ENCODE peak calls at places on chromosomes 5 and 9, in ten cellular contexts. One of them, this sample, is unnamed.
A peak's percentile ranks its signal among the peaks of the same experiment; 100 is the strongest.

GRCh38 chr9:129907196-129907595 is 71.9 kb downstream of the USP20 start:
- DNase-seq in adrenal gland: no peak
- DNase-seq in PC-3: no peak
- DNase-seq in GM23248: no peak
- DNase-seq in tibial nerve: no peak
- DNase-seq in uterus: no peak
- DNase-seq in upper lobe of right lung: no peak
- DNase-seq in CD8-positive, alpha-beta T cell: no peak
- DNase-seq in body of pancreas: no peak
- DNase-seq in adipocyte: no peak
- DNase-seq in this sample: no peak

GRCh38 chr5:174223355-174223754 is 177.8 kb downstream of the NSG2 start:
- DNase-seq in GM23248: no peak
- DNase-seq in tibial nerve: no peak
- DNase-seq in body of pancreas: no peak
- DNase-seq in uterus: no peak
- DNase-seq in adipocyte: no peak
- DNase-seq in CD8-positive, alpha-beta T cell: no peak
- DNase-seq in adrenal gland: no peak
- DNase-seq in PC-3: no peak
- DNase-seq in upper lobe of right lung: no peak
- DNase-seq in this sample: no peak

GRCh38 chr5:175655411-175655810 is 2.5 kb upstream of the HRH2 start:
- DNase-seq in adipocyte: no peak
- DNase-seq in tibial nerve: no peak
- DNase-seq in CD8-positive, alpha-beta T cell: no peak
- DNase-seq in GM23248: no peak
- DNase-seq in uterus: no peak
- DNase-seq in upper lobe of right lung: no peak
- DNase-seq in adrenal gland: no peak
- DNase-seq in PC-3: no peak
- DNase-seq in body of pancreas: no peak
- DNase-seq in this sample: no peak

GRCh38 chr9:88460583-88461332 is 72.5 kb downstream of the SPIN1 start:
- DNase-seq in adrenal gland: no peak
- DNase-seq in tibial nerve: no peak
- DNase-seq in GM23248: peak; percentile 37
- DNase-seq in PC-3: peak; percentile 53
- DNase-seq in upper lobe of right lung: no peak
- DNase-seq in body of pancreas: no peak
- DNase-seq in adipocyte: no peak
- DNase-seq in CD8-positive, alpha-beta T cell: no peak
- DNase-seq in uterus: no peak
- DNase-seq in this sample: no peak

GRCh38 chr5:79753863-79754645 is 64.4 kb downstream of the CMYA5 start:
- DNase-seq in tibial nerve: no peak
- DNase-seq in PC-3: no peak
- DNase-seq in adipocyte: no peak
- DNase-seq in body of pancreas: no peak
- DNase-seq in GM23248: no peak
- DNase-seq in adrenal gland: no peak
- DNase-seq in upper lobe of right lung: no peak
- DNase-seq in CD8-positive, alpha-beta T cell: no peak
- DNase-seq in uterus: no peak
- DNase-seq in this sample: no peak

GRCh38 chr9:109504689-109505088 is 6.6 kb upstream of the PTPN3 start:
- DNase-seq in GM23248: no peak
- DNase-seq in adipocyte: no peak
- DNase-seq in uterus: no peak
- DNase-seq in adrenal gland: no peak
- DNase-seq in PC-3: no peak
- DNase-seq in upper lobe of right lung: no peak
- DNase-seq in tibial nerve: no peak
- DNase-seq in body of pancreas: no peak
- DNase-seq in CD8-positive, alpha-beta T cell: no peak
- DNase-seq in this sample: no peak

GRCh38 chr9:114487607-114488300 is 17.5 kb downstream of the WHRN start:
- DNase-seq in adipocyte: peak; percentile 83
- DNase-seq in GM23248: peak; percentile 74
- DNase-seq in uterus: peak; percentile 58
- DNase-seq in tibial nerve: no peak
- DNase-seq in adrenal gland: peak; percentile 80
- DNase-seq in upper lobe of right lung: no peak
- DNase-seq in CD8-positive, alpha-beta T cell: peak; percentile 44
- DNase-seq in PC-3: peak; percentile 82
- DNase-seq in body of pancreas: peak; percentile 69
- DNase-seq in this sample: peak; percentile 58

GRCh38 chr5:171573451-171574160 is 154.2 kb downstream of the FGF18 start:
- DNase-seq in uterus: no peak
- DNase-seq in GM23248: no peak
- DNase-seq in PC-3: no peak
- DNase-seq in adrenal gland: no peak
- DNase-seq in adipocyte: no peak
- DNase-seq in upper lobe of right lung: no peak
- DNase-seq in CD8-positive, alpha-beta T cell: no peak
- DNase-seq in tibial nerve: no peak
- DNase-seq in body of pancreas: no peak
- DNase-seq in this sample: no peak

GRCh38 chr5:81631124-81631523 is 119.8 kb downstream of the SSBP2 start:
- DNase-seq in body of pancreas: no peak
- DNase-seq in adrenal gland: no peak
- DNase-seq in upper lobe of right lung: no peak
- DNase-seq in tibial nerve: no peak
- DNase-seq in PC-3: no peak
- DNase-seq in GM23248: peak; percentile 9
- DNase-seq in CD8-positive, alpha-beta T cell: no peak
- DNase-seq in adipocyte: no peak
- DNase-seq in uterus: no peak
- DNase-seq in this sample: no peak

GRCh38 chr9:83537331-83538171 is 650 bp downstream of the FRMD3 start:
- DNase-seq in upper lobe of right lung: no peak
- DNase-seq in CD8-positive, alpha-beta T cell: no peak
- DNase-seq in body of pancreas: no peak
- DNase-seq in tibial nerve: no peak
- DNase-seq in GM23248: peak; percentile 27
- DNase-seq in adipocyte: peak; percentile 43
- DNase-seq in adrenal gland: peak; percentile 30
- DNase-seq in uterus: no peak
- DNase-seq in PC-3: no peak
- DNase-seq in this sample: no peak

GRCh38 chr5:140112685-140113179 is 1.2 kb upstream of the PURA start:
- DNase-seq in upper lobe of right lung: no peak
- DNase-seq in PC-3: no peak
- DNase-seq in body of pancreas: no peak
- DNase-seq in adipocyte: peak; percentile 39
- DNase-seq in adrenal gland: no peak
- DNase-seq in GM23248: peak; percentile 50
- DNase-seq in uterus: peak; percentile 18
- DNase-seq in CD8-positive, alpha-beta T cell: no peak
- DNase-seq in tibial nerve: no peak
- DNase-seq in this sample: no peak

GRCh38 chr9:14926941-14927624 is 16.9 kb upstream of the FREM1 start:
- DNase-seq in GM23248: no peak
- DNase-seq in CD8-positive, alpha-beta T cell: no peak
- DNase-seq in body of pancreas: no peak
- DNase-seq in uterus: no peak
- DNase-seq in adipocyte: no peak
- DNase-seq in tibial nerve: no peak
- DNase-seq in adrenal gland: no peak
- DNase-seq in upper lobe of right lung: no peak
- DNase-seq in PC-3: no peak
- DNase-seq in this sample: no peak

GRCh38 chr5:153081385-153081784 is 409.1 kb upstream of the GRIA1 start:
- DNase-seq in uterus: no peak
- DNase-seq in PC-3: peak; percentile 8
- DNase-seq in CD8-positive, alpha-beta T cell: no peak
- DNase-seq in body of pancreas: no peak
- DNase-seq in tibial nerve: no peak
- DNase-seq in adipocyte: no peak
- DNase-seq in adrenal gland: no peak
- DNase-seq in GM23248: no peak
- DNase-seq in upper lobe of right lung: no peak
- DNase-seq in this sample: no peak

GRCh38 chr9:133186736-133187135 is 22.3 kb downstream of the OBP2B start:
- DNase-seq in PC-3: no peak
- DNase-seq in adipocyte: no peak
- DNase-seq in uterus: no peak
- DNase-seq in upper lobe of right lung: peak; percentile 43
- DNase-seq in adrenal gland: no peak
- DNase-seq in body of pancreas: no peak
- DNase-seq in tibial nerve: no peak
- DNase-seq in CD8-positive, alpha-beta T cell: no peak
- DNase-seq in GM23248: no peak
- DNase-seq in this sample: no peak
- H3K4me1 ChIP-seq in PC-3: peaks cover 4% of the 10 kb centered on the region
- H3K4me1 ChIP-seq in adipocyte: no peaks in the 10 kb centered on the region
- H3K4me1 ChIP-seq in uterus: no peaks in the 10 kb centered on the region
- H3K4me1 ChIP-seq in upper lobe of right lung: peaks cover 5% of the 10 kb centered on the region
- H3K4me1 ChIP-seq in adrenal gland: no peaks in the 10 kb centered on the region
- H3K4me1 ChIP-seq in body of pancreas: no peaks in the 10 kb centered on the region
- H3K4me1 ChIP-seq in tibial nerve: peaks cover 12% of the 10 kb centered on the region
- H3K4me1 ChIP-seq in CD8-positive, alpha-beta T cell: peaks cover 8% of the 10 kb centered on the region
- H3K4me1 ChIP-seq in GM23248: no peaks in the 10 kb centered on the region
- H3K4me1 ChIP-seq in this sample: no peaks in the 10 kb centered on the region

GRCh38 chr9:137279741-137280477 is 2.4 kb downstream of the TOR4A start:
- DNase-seq in GM23248: no peak
- DNase-seq in body of pancreas: no peak
- DNase-seq in adipocyte: no peak
- DNase-seq in PC-3: no peak
- DNase-seq in upper lobe of right lung: peak; percentile 66
- DNase-seq in adrenal gland: no peak
- DNase-seq in uterus: no peak
- DNase-seq in CD8-positive, alpha-beta T cell: no peak
- DNase-seq in tibial nerve: no peak
- DNase-seq in this sample: no peak
- H3K4me1 ChIP-seq in GM23248: peaks cover 8% of the 10 kb centered on the region
- H3K4me1 ChIP-seq in body of pancreas: peaks cover 17% of the 10 kb centered on the region
- H3K4me1 ChIP-seq in adipocyte: peaks cover 23% of the 10 kb centered on the region
- H3K4me1 ChIP-seq in PC-3: peaks cover 17% of the 10 kb centered on the region
- H3K4me1 ChIP-seq in upper lobe of right lung: peaks cover 26% of the 10 kb centered on the region
- H3K4me1 ChIP-seq in adrenal gland: peaks cover 7% of the 10 kb centered on the region
- H3K4me1 ChIP-seq in uterus: no peaks in the 10 kb centered on the region
- H3K4me1 ChIP-seq in CD8-positive, alpha-beta T cell: peaks cover 17% of the 10 kb centered on the region
- H3K4me1 ChIP-seq in tibial nerve: peaks cover 49% of the 10 kb centered on the region
- H3K4me1 ChIP-seq in this sample: no peaks in the 10 kb centered on the region

GRCh38 chr9:133962341-133962740 is 29.8 kb downstream of the VAV2 start:
- DNase-seq in uterus: no peak
- DNase-seq in tibial nerve: no peak
- DNase-seq in CD8-positive, alpha-beta T cell: no peak
- DNase-seq in PC-3: no peak
- DNase-seq in body of pancreas: no peak
- DNase-seq in adrenal gland: no peak
- DNase-seq in upper lobe of right lung: no peak
- DNase-seq in GM23248: no peak
- DNase-seq in adipocyte: no peak
- DNase-seq in this sample: peak; percentile 29

GRCh38 chr9:133959171-133959570 is 33.0 kb downstream of the VAV2 start:
- DNase-seq in GM23248: no peak
- DNase-seq in tibial nerve: no peak
- DNase-seq in CD8-positive, alpha-beta T cell: no peak
- DNase-seq in adrenal gland: no peak
- DNase-seq in body of pancreas: no peak
- DNase-seq in adipocyte: no peak
- DNase-seq in upper lobe of right lung: no peak
- DNase-seq in PC-3: no peak
- DNase-seq in uterus: no peak
- DNase-seq in this sample: no peak

GRCh38 chr9:133959966-133960567 is 32.1 kb downstream of the VAV2 start:
- DNase-seq in PC-3: no peak
- DNase-seq in adipocyte: no peak
- DNase-seq in GM23248: no peak
- DNase-seq in upper lobe of right lung: no peak
- DNase-seq in uterus: no peak
- DNase-seq in adrenal gland: no peak
- DNase-seq in CD8-positive, alpha-beta T cell: no peak
- DNase-seq in tibial nerve: no peak
- DNase-seq in body of pancreas: no peak
- DNase-seq in this sample: peak; percentile 29

GRCh38 chr9:133961226-133962165 is 30.6 kb downstream of the VAV2 start:
- DNase-seq in adipocyte: no peak
- DNase-seq in CD8-positive, alpha-beta T cell: no peak
- DNase-seq in uterus: no peak
- DNase-seq in body of pancreas: peak; percentile 34
- DNase-seq in upper lobe of right lung: no peak
- DNase-seq in PC-3: no peak
- DNase-seq in GM23248: no peak
- DNase-seq in adrenal gland: no peak
- DNase-seq in tibial nerve: no peak
- DNase-seq in this sample: peak; percentile 60

GRCh38 chr9:133960568-133961129 is 31.5 kb downstream of the VAV2 start:
- DNase-seq in PC-3: no peak
- DNase-seq in body of pancreas: peak; percentile 70
- DNase-seq in adipocyte: no peak
- DNase-seq in GM23248: peak; percentile 46
- DNase-seq in CD8-positive, alpha-beta T cell: no peak
- DNase-seq in upper lobe of right lung: no peak
- DNase-seq in adrenal gland: peak; percentile 84
- DNase-seq in tibial nerve: no peak
- DNase-seq in uterus: no peak
- DNase-seq in this sample: peak; percentile 56
- H3K4me1 ChIP-seq in PC-3: no peaks in the 10 kb centered on the region
- H3K4me1 ChIP-seq in body of pancreas: peaks cover 72% of the 10 kb centered on the region
- H3K4me1 ChIP-seq in adipocyte: peaks cover 13% of the 10 kb centered on the region
- H3K4me1 ChIP-seq in GM23248: peaks cover 14% of the 10 kb centered on the region
- H3K4me1 ChIP-seq in CD8-positive, alpha-beta T cell: peaks cover 6% of the 10 kb centered on the region
- H3K4me1 ChIP-seq in upper lobe of right lung: peaks cover 53% of the 10 kb centered on the region
- H3K4me1 ChIP-seq in adrenal gland: peaks cover 48% of the 10 kb centered on the region
- H3K4me1 ChIP-seq in tibial nerve: peaks cover 70% of the 10 kb centered on the region
- H3K4me1 ChIP-seq in uterus: no peaks in the 10 kb centered on the region
- H3K4me1 ChIP-seq in this sample: no peaks in the 10 kb centered on the region

GRCh38 chr5:6719417-6719816 is 6.2 kb downstream of the TENT4A start:
- DNase-seq in PC-3: no peak
- DNase-seq in adrenal gland: no peak
- DNase-seq in GM23248: no peak
- DNase-seq in body of pancreas: no peak
- DNase-seq in upper lobe of right lung: no peak
- DNase-seq in CD8-positive, alpha-beta T cell: no peak
- DNase-seq in adipocyte: no peak
- DNase-seq in tibial nerve: no peak
- DNase-seq in uterus: peak; percentile 6
- DNase-seq in this sample: no peak
- H3K4me1 ChIP-seq in PC-3: peaks cover 32% of the 10 kb centered on the region
- H3K4me1 ChIP-seq in adrenal gland: peaks cover 95% of the 10 kb centered on the region
- H3K4me1 ChIP-seq in GM23248: peaks cover 32% of the 10 kb centered on the region
- H3K4me1 ChIP-seq in body of pancreas: peaks cover 79% of the 10 kb centered on the region
- H3K4me1 ChIP-seq in upper lobe of right lung: peaks cover 82% of the 10 kb centered on the region
- H3K4me1 ChIP-seq in CD8-positive, alpha-beta T cell: peaks cover 83% of the 10 kb centered on the region
- H3K4me1 ChIP-seq in adipocyte: peaks cover 86% of the 10 kb centered on the region
- H3K4me1 ChIP-seq in tibial nerve: peaks cover 99% of the 10 kb centered on the region
- H3K4me1 ChIP-seq in uterus: peaks cover 18% of the 10 kb centered on the region
- H3K4me1 ChIP-seq in this sample: peaks cover 7% of the 10 kb centered on the region

GRCh38 chr5:158975363-158975762 is 124.4 kb downstream of the EBF1 start:
- DNase-seq in uterus: no peak
- DNase-seq in adipocyte: no peak
- DNase-seq in upper lobe of right lung: no peak
- DNase-seq in tibial nerve: no peak
- DNase-seq in body of pancreas: no peak
- DNase-seq in GM23248: no peak
- DNase-seq in adrenal gland: no peak
- DNase-seq in CD8-positive, alpha-beta T cell: no peak
- DNase-seq in PC-3: no peak
- DNase-seq in this sample: no peak
- H3K4me1 ChIP-seq in uterus: peaks cover 4% of the 10 kb centered on the region
- H3K4me1 ChIP-seq in adipocyte: peaks cover 47% of the 10 kb centered on the region
- H3K4me1 ChIP-seq in upper lobe of right lung: peaks cover 5% of the 10 kb centered on the region
- H3K4me1 ChIP-seq in tibial nerve: peaks cover 45% of the 10 kb centered on the region
- H3K4me1 ChIP-seq in body of pancreas: peaks cover 17% of the 10 kb centered on the region
- H3K4me1 ChIP-seq in GM23248: peaks cover 42% of the 10 kb centered on the region
- H3K4me1 ChIP-seq in adrenal gland: peaks cover 12% of the 10 kb centered on the region
- H3K4me1 ChIP-seq in CD8-positive, alpha-beta T cell: no peaks in the 10 kb centered on the region
- H3K4me1 ChIP-seq in PC-3: peaks cover 40% of the 10 kb centered on the region
- H3K4me1 ChIP-seq in this sample: peaks cover 18% of the 10 kb centered on the region